ENCODE peak calls at places on chromosomes 3 and 15, in ten cellular contexts. Z, R, M, Q, K, D, E, B, P and V are unnamed samples. For H3K4me1 and H3K27me3, the result is how much of the 10 kb centered on the place peaks cover.

GRCh38 chr3:101950985-101951733 is 101.8 kb downstream of the NFKBIZ start:
- DNase-seq in E (no peak), D (no peak), R (no peak), Z (no peak), Q (no peak), K (no peak), B (no peak), M (no peak), P (no peak), V (no peak)

GRCh38 chr15:60541784-60542617 is 63.1 kb upstream of the ICE2 start:
- DNase-seq in Z (no peak), B (no peak), M (no peak), D (no peak), E (no peak), R (no peak), Q (no peak), K (no peak), P (no peak), V (no peak)

GRCh38 chr15:29857196-29857595 is 34.9 kb upstream of the TJP1 start:
- DNase-seq in K (no peak), E (no peak), R (no peak), B (no peak), M (no peak), P (no peak), Q (no peak), D (no peak), Z (no peak), V (no peak)

GRCh38 chr3:184368804-184369183 is 7.3 kb downstream of the POLR2H start:
- DNase-seq in M (peak), Z (no peak), P (no peak), R (peak), D (no peak), E (no peak), B (no peak), Q (no peak), K (no peak), V (no peak)

GRCh38 chr3:4807381-4808280 is 171.6 kb upstream of the BHLHE40 start:
- DNase-seq in Z (no peak), D (no peak), Q (no peak), P (no peak), R (no peak), K (no peak), M (no peak), B (no peak), E (no peak), V (no peak)

GRCh38 chr3:64016941-64017620 is 6.2 kb downstream of the PSMD6 start:
- DNase-seq in E (no peak), D (no peak), K (no peak), B (no peak), R (no peak), Z (no peak), Q (no peak), P (no peak), M (no peak), V (no peak)

GRCh38 chr3:53160660-53161344 is at the start of gene PRKCD:
- DNase-seq in M (peak), R (peak), E (peak), K (peak), D (peak), Z (peak), P (peak), B (peak), Q (no peak), V (peak)

GRCh38 chr3:177195242-177195940 is 1.9 kb downstream of the TBL1XR1 start:
- DNase-seq in K (peak), M (peak), E (peak), Z (no peak), P (no peak), Q (no peak), B (peak), R (no peak), D (peak), V (peak)

GRCh38 chr3:59286791-59287531 is 237.1 kb upstream of the CFAP20DC start:
- DNase-seq in K (no peak), E (peak), R (peak), D (no peak), M (peak), B (no peak), P (no peak), Q (no peak), Z (no peak), V (no peak)

GRCh38 chr15:68526269-68526668 is 52.5 kb upstream of the CORO2B start:
- DNase-seq in E (no peak), B (no peak), M (no peak), R (no peak), K (no peak), Z (no peak), Q (no peak), P (no peak), D (no peak), V (peak)

GRCh38 chr3:121431717-121432517 is 113.9 kb downstream of the POLQ start:
- DNase-seq in M (peak), K (no peak), R (peak), P (no peak), B (peak), Z (no peak), D (no peak), Q (peak), E (no peak), V (peak)

GRCh38 chr3:172673210-172673679 is 37.6 kb downstream of the NCEH1 start:
- DNase-seq in K (peak), Z (no peak), M (peak), D (peak), B (peak), E (peak), Q (no peak), P (peak), R (peak), V (no peak)

GRCh38 chr3:98242155-98242554 is 21.9 kb upstream of the OR5H6 start:
- DNase-seq in M (no peak), D (no peak), K (no peak), B (no peak), R (no peak), Q (no peak), P (no peak), Z (no peak), E (no peak), V (no peak)

GRCh38 chr3:114639171-114639570 is 345.3 kb downstream of the TIGIT start:
- DNase-seq in Q (no peak), K (no peak), R (no peak), E (no peak), Z (no peak), B (no peak), P (no peak), D (peak), M (no peak), V (no peak)

GRCh38 chr3:124345845-124346244 is 353.9 kb upstream of the ROPN1 start:
- DNase-seq in B (no peak), R (no peak), Q (no peak), P (no peak), D (no peak), M (no peak), Z (no peak), E (no peak), K (no peak), V (no peak)

GRCh38 chr15:75842722-75843617 is at the start of gene UBE2Q2:
- DNase-seq in D (peak), B (peak), P (peak), Q (no peak), M (peak), R (peak), Z (peak), K (peak), E (peak), V (peak)

GRCh38 chr15:65856821-65857455 is 12.4 kb upstream of the RAB11A start:
- DNase-seq in R (peak), M (peak), P (peak), B (peak), Q (no peak), K (peak), Z (peak), E (peak), D (peak), V (peak)

GRCh38 chr3:15976524-15976923 is 178.7 kb upstream of the ANKRD28 start:
- DNase-seq in M (no peak), K (no peak), R (no peak), P (no peak), D (no peak), Q (no peak), E (no peak), Z (no peak), B (no peak), V (no peak)

GRCh38 chr3:191476053-191476787 is 15.3 kb downstream of the PYDC2 start:
- DNase-seq in B (no peak), D (no peak), Q (no peak), E (no peak), K (no peak), Z (no peak), P (no peak), R (no peak), M (no peak), V (no peak)

GRCh38 chr3:195911041-195911945 is 2.9 kb upstream of the TNK2 start:
- DNase-seq in D (no peak), B (no peak), K (no peak), Q (no peak), R (no peak), E (no peak), M (no peak), P (no peak), Z (no peak), V (no peak)

GRCh38 chr3:68972358-68972979 is 40.1 kb upstream of the TAFA4 start:
- DNase-seq in M (peak), K (peak), Q (no peak), D (peak), B (peak), P (peak), E (peak), Z (no peak), R (peak), V (peak)

GRCh38 chr3:11159421-11159904 is 5.2 kb downstream of the HRH1 start:
- DNase-seq in Q (no peak), B (peak), R (peak), E (no peak), K (peak), D (no peak), M (peak), Z (peak), P (no peak), V (no peak)

GRCh38 chr3:53236112-53236841 is 19.5 kb downstream of the TKT start:
- DNase-seq in E (peak), D (no peak), Z (peak), B (peak), M (peak), Q (no peak), R (peak), K (peak), P (no peak), V (peak)

GRCh38 chr3:6791161-6791560 is 69.8 kb upstream of the GRM7 start:
- DNase-seq in M (no peak), P (no peak), K (no peak), D (no peak), Z (no peak), Q (no peak), E (no peak), B (no peak), R (no peak), V (no peak)

GRCh38 chr3:102224171-102224570 is 210.6 kb upstream of the ZPLD1 start:
- DNase-seq in E (no peak), K (peak), D (no peak), Q (no peak), Z (no peak), M (peak), R (no peak), P (no peak), B (peak), V (no peak)

GRCh38 chr3:170058127-170058526 is 20.3 kb downstream of the GPR160 start:
- DNase-seq in M (no peak), Q (no peak), P (peak), K (no peak), E (no peak), R (no peak), D (no peak), B (no peak), Z (no peak), V (no peak)

GRCh38 chr15:101772921-101773320 is 30.4 kb upstream of the OR4F6 start:
- DNase-seq in Q (no peak), B (no peak), Z (no peak), E (no peak), R (no peak), P (no peak), K (no peak), M (no peak), D (no peak), V (no peak)

GRCh38 chr15:44157679-44158078 is 37.4 kb downstream of the FRMD5 start:
- DNase-seq in M (no peak), P (no peak), R (no peak), Q (no peak), D (no peak), E (no peak), Z (no peak), K (no peak), B (no peak), V (no peak)

GRCh38 chr15:42453826-42454225 is 37.1 kb downstream of the ZNF106 start:
- DNase-seq in D (no peak), K (no peak), Z (no peak), P (no peak), B (no peak), M (no peak), E (no peak), Q (no peak), R (no peak), V (no peak)

GRCh38 chr15:42461261-42461660 is 29.7 kb downstream of the ZNF106 start:
- DNase-seq in E (no peak), B (no peak), M (no peak), P (no peak), K (no peak), D (no peak), R (no peak), Q (no peak), Z (no peak), V (no peak)

GRCh38 chr15:42457445-42458442 is 33.2 kb downstream of the ZNF106 start:
- DNase-seq in Q (peak), R (peak), D (peak), Z (no peak), E (peak), B (peak), P (peak), K (peak), M (peak), V (no peak)

GRCh38 chr15:42456539-42456938 is 34.4 kb downstream of the ZNF106 start:
- DNase-seq in B (no peak), Z (no peak), P (no peak), Q (no peak), K (no peak), D (no peak), E (no peak), M (no peak), R (no peak), V (no peak)

GRCh38 chr15:42456971-42457370 is 34.0 kb downstream of the ZNF106 start:
- DNase-seq in E (no peak), Z (no peak), Q (no peak), K (no peak), P (no peak), D (no peak), R (peak), M (no peak), B (no peak), V (no peak)
- H3K4me3 ChIP-seq in E (no peak), Z (peak), Q (no peak), K (peak), P (peak), D (peak), R (no peak), M (no peak), B (peak), V (no peak)

GRCh38 chr15:70495988-70496387 is 267.4 kb downstream of the UACA start:
- DNase-seq in Z (no peak), M (no peak), P (no peak), Q (no peak), E (no peak), B (no peak), K (no peak), R (no peak), D (no peak), V (no peak)
- H3K4me1 ChIP-seq in Z (under half), M (under half), P (under half), Q (under half), E (under half), B (under half), K (under half), R (under half), D (under half), V (under half)

GRCh38 chr15:77856718-77857346 is 220.7 kb downstream of the TBC1D2B start:
- DNase-seq in B (no peak), Q (no peak), M (no peak), K (no peak), P (no peak), E (no peak), D (no peak), R (no peak), Z (no peak), V (no peak)
- H3K27me3 ChIP-seq in B (under half), Q (under half), M (under half), K (under half), P (under half), E (under half), D (under half), R (under half), Z (under half), V (under half)

GRCh38 chr15:50355980-50356379 is 982 bp upstream of the GABPB1 start:
- DNase-seq in Z (no peak), B (no peak), D (no peak), R (no peak), E (no peak), Q (no peak), M (no peak), K (no peak), P (no peak), V (no peak)
- H3K4me3 ChIP-seq in Z (peak), B (peak), D (peak), R (no peak), E (peak), Q (peak), M (peak), K (peak), P (peak), V (peak)

GRCh38 chr3:128781164-128781563 is 55.2 kb downstream of the RAB7A start:
- DNase-seq in R (no peak), B (no peak), D (no peak), K (no peak), Z (no peak), Q (no peak), P (no peak), M (no peak), E (no peak), V (no peak)
- H3K4me1 ChIP-seq in R (under half), B (under half), D (under half), K (under half), Z (under half), Q (under half), P (under half), M (half or more), E (under half), V (under half)

DNA sequence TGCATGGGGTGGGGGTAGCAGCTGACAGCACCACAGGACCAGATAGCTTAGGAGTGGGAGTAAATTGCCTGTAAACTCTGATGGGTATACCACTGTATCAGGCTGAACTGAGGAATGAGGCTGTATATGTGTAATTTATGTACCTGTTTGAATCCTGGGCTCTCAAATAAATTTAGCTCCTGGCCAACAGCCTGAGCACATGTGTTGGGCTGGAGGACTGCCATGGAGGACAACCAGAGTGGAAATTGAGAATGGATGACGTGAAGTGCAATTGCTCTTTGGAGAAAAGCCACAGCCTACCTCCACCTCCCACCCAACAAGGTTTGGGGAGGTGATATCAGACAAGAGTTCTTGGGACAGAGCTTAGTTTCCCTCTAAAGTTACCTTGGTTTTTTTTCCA is 328.6 kb upstream of the PROK2 start:
- DNase-seq in Q (no peak), Z (no peak), R (no peak), E (no peak), K (peak), M (no peak), B (no peak), D (no peak), P (no peak), V (no peak)
- H3K27me3 ChIP-seq in Q (under half), Z (under half), R (under half), E (under half), K (under half), M (under half), B (under half), D (under half), P (under half), V (under half)

DNA sequence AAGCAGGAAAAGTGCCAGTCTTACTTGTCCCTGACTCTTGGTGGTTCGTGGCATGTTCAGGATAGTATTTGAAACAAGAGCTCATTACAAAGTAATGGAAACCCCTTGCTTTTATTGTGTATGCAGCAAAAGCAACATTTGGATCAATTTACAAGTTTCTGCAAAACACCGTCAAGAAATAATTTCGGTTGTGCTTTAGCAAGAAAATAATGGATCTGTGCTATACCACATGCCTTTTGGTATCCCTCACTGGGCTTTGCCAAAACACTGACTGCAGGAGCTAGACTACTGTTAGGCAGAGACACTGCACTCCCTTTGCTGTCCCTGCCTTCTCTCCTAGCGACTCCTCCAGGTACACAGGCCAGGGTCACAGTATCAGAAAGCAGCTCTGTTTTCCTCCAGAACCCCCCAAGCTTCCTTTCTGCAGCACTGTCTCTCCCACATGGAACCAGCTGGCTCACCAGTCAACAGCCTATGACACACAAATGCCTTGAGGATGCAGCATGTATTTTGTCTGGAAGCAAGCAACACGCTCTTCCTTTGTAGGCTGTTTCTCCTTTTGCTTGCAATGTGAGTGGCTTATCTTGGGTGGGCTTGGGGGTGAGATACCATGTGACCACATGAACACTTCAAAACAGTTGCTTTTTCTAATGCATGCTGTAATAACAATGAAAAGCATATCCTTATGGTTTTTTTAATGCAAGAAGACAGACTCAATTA is 111.4 kb downstream of the PGPEP1L start:
- DNase-seq in P (no peak), D (no peak), B (no peak), Q (no peak), K (no peak), Z (no peak), M (no peak), R (no peak), E (no peak), V (no peak)
- H3K4me3 ChIP-seq in P (no peak), D (no peak), B (no peak), Q (no peak), K (no peak), Z (no peak), M (no peak), R (no peak), E (no peak), V (no peak)

GRCh38 chr3:13188975-13189374 is 115.7 kb upstream of the IQSEC1 start:
- DNase-seq in B (no peak), M (no peak), R (no peak), Z (no peak), D (no peak), Q (no peak), K (no peak), P (no peak), E (no peak), V (no peak)
- H3K4me1 ChIP-seq in B (under half), M (under half), R (under half), Z (under half), D (under half), Q (under half), K (under half), P (under half), E (under half), V (under half)